ENCODE peak calls at places on chromosomes 2 and 18, in seven cellular contexts. O, N, G, F, Z, X and Q are unnamed samples.

GRCh38 chr2:201182650-201183372 is at the start of gene CASP10:
- DNase-seq in O (no peak), N (no peak), G (peak; percentile 23), F (no peak), Z (no peak), X (peak; percentile 97), Q (no peak)

GRCh38 chr2:96859338-96859649 is 1.5 kb upstream of the ANKRD39 start:
- DNase-seq in O (no peak), N (peak; percentile 85), G (peak; percentile 76), F (peak; percentile 76), Z (peak; percentile 55), X (no peak), Q (no peak)

GRCh38 chr2:190210471-190210870 is 109.2 kb downstream of the HIBCH start:
- DNase-seq in O (no peak), N (no peak), G (no peak), F (no peak), Z (no peak), X (no peak), Q (no peak)

GRCh38 chr2:178238144-178238521 is 43.8 kb downstream of the OSBPL6 start:
- DNase-seq in O (no peak), N (no peak), G (no peak), F (no peak), Z (no peak), X (no peak), Q (no peak)

GRCh38 chr18:8283901-8284585 is 325.2 kb upstream of the RAB12 start:
- DNase-seq in O (no peak), N (no peak), G (no peak), F (no peak), Z (no peak), X (no peak), Q (no peak)

GRCh38 chr2:58633576-58634365 is 392.6 kb upstream of the FANCL start:
- DNase-seq in O (no peak), N (no peak), G (no peak), F (no peak), Z (no peak), X (no peak), Q (no peak)

GRCh38 chr2:129479892-129480291 is 499.6 kb upstream of the RAB6C start:
- DNase-seq in O (no peak), N (no peak), G (no peak), F (no peak), Z (no peak), X (no peak), Q (no peak)

GRCh38 chr2:223930002-223930976 is 14.8 kb downstream of the WDFY1 start:
- DNase-seq in O (no peak), N (peak; percentile 69), G (peak; percentile 78), F (peak; percentile 54), Z (no peak), X (no peak), Q (peak; percentile 75)

GRCh38 chr2:131127979-131128378 is 22.8 kb downstream of the PLEKHB2 start:
- DNase-seq in O (no peak), N (no peak), G (no peak), F (no peak), Z (no peak), X (no peak), Q (no peak)
- H3K36me3 ChIP-seq in O (peaks cover 36% of the 10 kb centered on the region), N (peaks cover 33% of the 10 kb centered on the region), G (peaks cover 80% of the 10 kb centered on the region), F (peaks cover 51% of the 10 kb centered on the region), Z (peaks cover 85% of the 10 kb centered on the region), X (peaks cover 13% of the 10 kb centered on the region), Q (peaks cover 43% of the 10 kb centered on the region)

GRCh38 chr18:23203891-23204432 is 68.7 kb downstream of the CABLES1 start:
- DNase-seq in O (no peak), N (no peak), G (no peak), F (no peak), Z (no peak), X (no peak), Q (no peak)

GRCh38 chr18:23207191-23207955 is 72.1 kb downstream of the CABLES1 start:
- DNase-seq in O (no peak), N (no peak), G (no peak), F (no peak), Z (no peak), X (peak; percentile 63), Q (no peak)

GRCh38 chr18:23204589-23205235 is 69.4 kb downstream of the CABLES1 start:
- DNase-seq in O (no peak), N (no peak), G (no peak), F (no peak), Z (no peak), X (no peak), Q (no peak)

GRCh38 chr18:23207994-23208393 is 72.7 kb downstream of the CABLES1 start:
- DNase-seq in O (no peak), N (no peak), G (no peak), F (no peak), Z (no peak), X (no peak), Q (no peak)

DNA sequence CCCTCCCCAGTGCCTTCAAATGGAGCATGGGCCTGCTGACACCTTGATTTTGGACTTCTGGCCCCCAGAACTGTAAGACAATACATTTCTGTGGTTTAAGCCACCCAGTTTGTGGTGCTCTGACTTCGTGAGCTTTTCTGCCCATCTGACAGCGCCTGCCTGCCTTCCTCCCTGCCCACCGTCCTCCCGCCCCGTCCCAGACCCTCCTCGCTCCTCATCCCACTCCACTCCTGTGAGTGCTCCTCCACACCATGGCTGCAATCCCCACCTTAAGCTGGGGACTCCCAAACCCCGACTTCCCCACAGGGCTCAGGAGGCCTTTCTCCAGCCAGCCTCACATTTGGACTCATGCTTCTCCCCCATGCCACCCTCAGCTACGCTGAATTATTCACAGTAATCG is 70.7 kb downstream of the CABLES1 start:
- DNase-seq in O (no peak), N (no peak), G (no peak), F (no peak), Z (no peak), X (no peak), Q (no peak)
- H3K36me3 ChIP-seq in O (no peaks in the 10 kb centered on the region), N (no peaks in the 10 kb centered on the region), G (no peaks in the 10 kb centered on the region), F (peaks cover 10% of the 10 kb centered on the region), Z (no peaks in the 10 kb centered on the region), X (no peaks in the 10 kb centered on the region), Q (no peaks in the 10 kb centered on the region)

DNA sequence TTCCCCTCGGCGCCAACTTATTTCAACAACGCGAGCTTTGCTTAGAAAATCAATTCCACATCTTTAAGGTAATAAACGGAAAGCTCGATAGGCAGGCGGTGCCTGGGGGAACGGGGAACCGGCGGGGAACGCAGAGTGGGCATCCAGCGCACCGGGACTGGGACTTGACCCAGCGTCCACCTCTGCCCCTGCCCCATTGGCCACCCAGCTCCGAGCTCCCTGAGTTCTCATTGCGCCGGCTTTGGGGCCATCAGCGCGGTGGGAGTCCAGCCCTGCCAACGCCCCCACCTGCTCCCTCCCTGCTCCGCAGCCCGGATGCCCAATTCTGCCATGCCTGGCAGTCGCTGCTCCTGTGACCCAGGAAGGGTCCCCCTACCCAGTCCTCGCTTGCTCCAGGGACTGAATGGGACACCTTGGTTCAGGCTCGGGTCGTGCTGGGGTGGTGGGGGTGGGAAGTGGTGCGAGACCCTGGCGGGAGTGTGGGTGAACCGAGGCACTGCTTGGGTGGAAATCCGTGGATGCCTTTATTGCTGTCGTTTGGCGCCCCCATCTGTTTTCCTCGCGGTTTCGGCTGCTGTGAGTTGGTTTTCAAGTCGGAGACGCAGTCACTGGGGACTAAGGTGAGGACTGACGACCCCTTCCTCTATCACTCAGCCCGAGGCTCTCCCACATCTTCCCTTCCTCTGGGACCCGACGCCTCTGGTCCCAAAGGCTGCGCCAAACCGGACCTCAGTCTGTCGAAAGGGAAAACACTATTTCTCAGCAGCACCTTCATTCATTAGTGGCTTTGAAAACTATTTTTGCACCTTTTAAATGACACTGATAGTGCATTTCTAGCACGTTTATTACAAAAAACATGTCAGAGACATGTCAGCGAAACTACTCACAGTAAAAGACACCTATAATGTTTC is 2.4 kb upstream of the EVX2 start:
- DNase-seq in O (no peak), N (peak; percentile 82), G (no peak), F (no peak), Z (peak; percentile 62), X (no peak), Q (no peak)
- H3K36me3 ChIP-seq in O (no peaks in the 10 kb centered on the region), N (no peaks in the 10 kb centered on the region), G (no peaks in the 10 kb centered on the region), F (no peaks in the 10 kb centered on the region), Z (no peaks in the 10 kb centered on the region), X (no peaks in the 10 kb centered on the region), Q (no peaks in the 10 kb centered on the region)

GRCh38 chr2:222919841-222920609 is 59.2 kb downstream of the ACSL3 start:
- DNase-seq in O (no peak), N (no peak), G (no peak), F (no peak), Z (no peak), X (no peak), Q (no peak)
- H3K36me3 ChIP-seq in O (peaks cover 43% of the 10 kb centered on the region), N (peaks cover 23% of the 10 kb centered on the region), G (peaks cover 88% of the 10 kb centered on the region), F (peaks cover 51% of the 10 kb centered on the region), Z (peaks cover 70% of the 10 kb centered on the region), X (no peaks in the 10 kb centered on the region), Q (peaks cover 34% of the 10 kb centered on the region)

GRCh38 chr2:15622614-15623480 is 31.2 kb downstream of the DDX1 start:
- DNase-seq in O (no peak), N (no peak), G (no peak), F (no peak), Z (no peak), X (no peak), Q (no peak)
- H3K36me3 ChIP-seq in O (peaks cover 62% of the 10 kb centered on the region), N (peaks cover 57% of the 10 kb centered on the region), G (peaks cover 100% of the 10 kb centered on the region), F (peaks cover 70% of the 10 kb centered on the region), Z (peaks cover 95% of the 10 kb centered on the region), X (no peaks in the 10 kb centered on the region), Q (peaks cover 92% of the 10 kb centered on the region)

DNA sequence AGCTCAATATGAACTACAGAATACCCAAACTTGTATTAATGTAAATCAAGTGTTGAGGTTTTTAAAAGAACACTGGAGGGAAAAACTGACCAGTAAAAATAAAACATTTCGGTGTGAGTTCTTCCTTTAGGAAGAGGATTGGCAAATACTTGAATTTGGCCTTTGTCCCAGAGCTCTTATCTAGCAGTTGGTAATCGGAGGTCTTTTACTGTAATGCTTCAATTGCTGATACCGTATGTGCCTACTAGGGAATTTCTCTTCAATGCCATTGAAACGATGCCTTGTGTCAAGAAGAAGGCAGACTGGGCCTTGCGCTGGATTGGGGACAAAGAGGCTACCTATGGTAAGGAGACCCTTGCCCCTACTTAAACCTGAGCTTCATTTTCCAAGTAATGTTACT is 4.1 kb downstream of the RRM2 start:
- DNase-seq in O (no peak), N (peak; percentile 18), G (no peak), F (no peak), Z (no peak), X (peak; percentile 83), Q (no peak)
- H3K36me3 ChIP-seq in O (no peaks in the 10 kb centered on the region), N (no peaks in the 10 kb centered on the region), G (no peaks in the 10 kb centered on the region), F (no peaks in the 10 kb centered on the region), Z (no peaks in the 10 kb centered on the region), X (no peaks in the 10 kb centered on the region), Q (no peaks in the 10 kb centered on the region)

GRCh38 chr2:99377879-99378278 is 40.7 kb downstream of the EIF5B start:
- DNase-seq in O (no peak), N (no peak), G (no peak), F (no peak), Z (no peak), X (no peak), Q (no peak)
- H3K36me3 ChIP-seq in O (peaks cover 37% of the 10 kb centered on the region), N (peaks cover 32% of the 10 kb centered on the region), G (peaks cover 98% of the 10 kb centered on the region), F (peaks cover 79% of the 10 kb centered on the region), Z (peaks cover 50% of the 10 kb centered on the region), X (peaks cover 4% of the 10 kb centered on the region), Q (peaks cover 69% of the 10 kb centered on the region)